ENCODE peak calls at places on chromosomes 11 and 22, in four cellular contexts. E is stimulated activated CD4-positive, alpha-beta T cell treated with anti-CD3 and anti-CD28 coated beads, Interleukin-12 subunit alpha, Interleukin-12 subunit beta, amount 100 ng/mL, for 48 hours; C is effector memory CD8-positive, alpha-beta T cell; V is lung microvascular endothelial cell. P is an unnamed sample.

GRCh38 chr22:45671051-45671782 is 417 bp upstream of the ATXN10 start:
- DNase-seq in E (no peak), C (no peak), V (peak; percentile 18), P (no peak)

GRCh38 chr11:123822022-123822421 is 15.9 kb upstream of the OR6M1 start:
- DNase-seq in E (no peak), C (no peak), V (peak; percentile 72), P (no peak)

GRCh38 chr11:111427471-111427912 is 48.4 kb upstream of the POU2AF1 start:
- DNase-seq in E (no peak), C (no peak), V (peak; percentile 26), P (no peak)

GRCh38 chr22:42280836-42281235 is 10.4 kb upstream of the TCF20 start:
- DNase-seq in E (no peak), C (no peak), V (no peak), P (no peak)

GRCh38 chr11:99370557-99371200 is 349.9 kb downstream of the CNTN5 start:
- DNase-seq in E (no peak), C (no peak), V (peak; percentile 4), P (no peak)

GRCh38 chr11:70270877-70271634 is 566 bp downstream of the PPFIA1 start:
- DNase-seq in E (peak; percentile 14), C (peak; percentile 29), V (peak; percentile 49), P (peak; percentile 17)

GRCh38 chr11:23010790-23011340 is 150.6 kb upstream of the CCDC179 start:
- DNase-seq in E (no peak), C (no peak), V (no peak), P (no peak)

GRCh38 chr11:2881974-2882362 is 3.6 kb downstream of the CDKN1C start:
- DNase-seq in E (no peak), C (no peak), V (no peak), P (no peak)

GRCh38 chr11:11993814-11994213 is 14.6 kb downstream of the DKK3 start:
- DNase-seq in E (no peak), C (no peak), V (peak; percentile 87), P (no peak)

GRCh38 chr11:61514050-61514917 is 5.7 kb downstream of the LRRC10B start:
- DNase-seq in E (no peak), C (no peak), V (no peak), P (no peak)

GRCh38 chr11:61911701-61912529 is 5.5 kb downstream of the RAB3IL1 start:
- DNase-seq in E (no peak), C (no peak), V (no peak), P (no peak)

P was measured in dermis microvascular lymphatic vessel endothelial cell.